ENCODE peak calls at places on chromosome 13, in four cellular contexts. One of them, this sample, is unnamed.

GRCh38 chr13:44022196-44022595 is 142.5 kb downstream of the LACC1 start:
- DNase-seq in HS-5: no peak
- DNase-seq in activated T-helper 1 cell treated with anti-CD3 and anti-CD28 coated beads, Interleukin-2, amount 50 U/mL, for 16 hours: no peak
- DNase-seq in tibial artery: no peak
- DNase-seq in this sample: no peak

GRCh38 chr13:98835156-98835555 is 82.7 kb upstream of the SLC15A1 start:
- DNase-seq in HS-5: no peak
- DNase-seq in activated T-helper 1 cell treated with anti-CD3 and anti-CD28 coated beads, Interleukin-2, amount 50 U/mL, for 16 hours: no peak
- DNase-seq in tibial artery: no peak
- DNase-seq in this sample: no peak

GRCh38 chr13:48476674-48477073 is 56.2 kb downstream of the RCBTB2 start:
- DNase-seq in HS-5: no peak
- DNase-seq in activated T-helper 1 cell treated with anti-CD3 and anti-CD28 coated beads, Interleukin-2, amount 50 U/mL, for 16 hours: no peak
- DNase-seq in tibial artery: no peak
- DNase-seq in this sample: no peak

GRCh38 chr13:35747594-35747993 is 271.1 kb upstream of the MAB21L1 start:
- DNase-seq in HS-5: no peak
- DNase-seq in activated T-helper 1 cell treated with anti-CD3 and anti-CD28 coated beads, Interleukin-2, amount 50 U/mL, for 16 hours: no peak
- DNase-seq in tibial artery: no peak
- DNase-seq in this sample: no peak

GRCh38 chr13:45255253-45255987 is 54.6 kb upstream of the KCTD4 start:
- DNase-seq in HS-5: no peak
- DNase-seq in activated T-helper 1 cell treated with anti-CD3 and anti-CD28 coated beads, Interleukin-2, amount 50 U/mL, for 16 hours: no peak
- DNase-seq in tibial artery: no peak
- DNase-seq in this sample: no peak

GRCh38 chr13:20274466-20274865 is 42.3 kb upstream of the GJB6 start:
- DNase-seq in HS-5: no peak
- DNase-seq in activated T-helper 1 cell treated with anti-CD3 and anti-CD28 coated beads, Interleukin-2, amount 50 U/mL, for 16 hours: no peak
- DNase-seq in tibial artery: no peak
- DNase-seq in this sample: no peak

GRCh38 chr13:66618702-66619101 is 611.4 kb downstream of the PCDH9 start:
- DNase-seq in HS-5: no peak
- DNase-seq in activated T-helper 1 cell treated with anti-CD3 and anti-CD28 coated beads, Interleukin-2, amount 50 U/mL, for 16 hours: no peak
- DNase-seq in tibial artery: no peak
- DNase-seq in this sample: no peak

GRCh38 chr13:69565334-69565733 is 542.3 kb upstream of the ATXN8OS start:
- DNase-seq in HS-5: peak
- DNase-seq in activated T-helper 1 cell treated with anti-CD3 and anti-CD28 coated beads, Interleukin-2, amount 50 U/mL, for 16 hours: no peak
- DNase-seq in tibial artery: no peak
- DNase-seq in this sample: no peak

GRCh38 chr13:110137677-110138008 is 169.3 kb downstream of the COL4A1 start:
- DNase-seq in HS-5: no peak
- DNase-seq in activated T-helper 1 cell treated with anti-CD3 and anti-CD28 coated beads, Interleukin-2, amount 50 U/mL, for 16 hours: no peak
- DNase-seq in tibial artery: peak
- DNase-seq in this sample: no peak

GRCh38 chr13:99496322-99497142 is 4.7 kb upstream of the TM9SF2 start:
- DNase-seq in HS-5: peak
- DNase-seq in activated T-helper 1 cell treated with anti-CD3 and anti-CD28 coated beads, Interleukin-2, amount 50 U/mL, for 16 hours: no peak
- DNase-seq in tibial artery: peak
- DNase-seq in this sample: peak

GRCh38 chr13:112750570-112750969 is 60.7 kb downstream of the ATP11A start:
- DNase-seq in HS-5: no peak
- DNase-seq in activated T-helper 1 cell treated with anti-CD3 and anti-CD28 coated beads, Interleukin-2, amount 50 U/mL, for 16 hours: no peak
- DNase-seq in tibial artery: no peak
- DNase-seq in this sample: no peak

GRCh38 chr13:61415749-61416148 is at the start of gene PCDH20:
- DNase-seq in HS-5: no peak
- DNase-seq in activated T-helper 1 cell treated with anti-CD3 and anti-CD28 coated beads, Interleukin-2, amount 50 U/mL, for 16 hours: no peak
- DNase-seq in tibial artery: no peak
- DNase-seq in this sample: no peak

GRCh38 chr13:57878291-57878690 is 246.7 kb downstream of the PCDH17 start:
- DNase-seq in HS-5: no peak
- DNase-seq in activated T-helper 1 cell treated with anti-CD3 and anti-CD28 coated beads, Interleukin-2, amount 50 U/mL, for 16 hours: no peak
- DNase-seq in tibial artery: no peak
- DNase-seq in this sample: no peak

GRCh38 chr13:99909836-99910619 is 61.5 kb downstream of the ZIC5 start:
- DNase-seq in HS-5: no peak
- DNase-seq in activated T-helper 1 cell treated with anti-CD3 and anti-CD28 coated beads, Interleukin-2, amount 50 U/mL, for 16 hours: no peak
- DNase-seq in tibial artery: no peak
- DNase-seq in this sample: no peak

GRCh38 chr13:43057653-43058317 is 34.4 kb downstream of the DNAJC15 start:
- DNase-seq in HS-5: no peak
- DNase-seq in activated T-helper 1 cell treated with anti-CD3 and anti-CD28 coated beads, Interleukin-2, amount 50 U/mL, for 16 hours: no peak
- DNase-seq in tibial artery: no peak
- DNase-seq in this sample: no peak

GRCh38 chr13:85608255-85608829 is 190.9 kb downstream of the SLITRK6 start:
- DNase-seq in HS-5: no peak
- DNase-seq in activated T-helper 1 cell treated with anti-CD3 and anti-CD28 coated beads, Interleukin-2, amount 50 U/mL, for 16 hours: no peak
- DNase-seq in tibial artery: no peak
- DNase-seq in this sample: no peak

This sample was measured in sigmoid colon.